ENCODE peak calls at places on chromosomes 11 and 22, in six cellular contexts. One of them, this sample, is unnamed.

GRCh38 chr11:83661491-83662350 is 375.6 kb upstream of the CCDC90B start:
- DNase-seq in AG09309: no peak
- DNase-seq in heart right ventricle: no peak
- DNase-seq in kidney tubule cell: no peak
- DNase-seq in ELR: no peak
- DNase-seq in fibroblast of the aortic adventitia: no peak
- DNase-seq in this sample: no peak

GRCh38 chr11:134470238-134470637 is 58.2 kb upstream of the B3GAT1 start:
- DNase-seq in kidney tubule cell: no peak
- DNase-seq in fibroblast of the aortic adventitia: no peak
- DNase-seq in heart right ventricle: no peak
- DNase-seq in ELR: no peak
- DNase-seq in AG09309: no peak
- DNase-seq in this sample: no peak

GRCh38 chr11:2914475-2915195 is 14.6 kb downstream of the PHLDA2 start:
- DNase-seq in fibroblast of the aortic adventitia: no peak
- DNase-seq in ELR: no peak
- DNase-seq in AG09309: no peak
- DNase-seq in kidney tubule cell: no peak
- DNase-seq in heart right ventricle: peak
- DNase-seq in this sample: no peak

GRCh38 chr22:40685406-40685805 is 6.1 kb downstream of the MCHR1 start:
- DNase-seq in kidney tubule cell: no peak
- DNase-seq in fibroblast of the aortic adventitia: no peak
- DNase-seq in ELR: no peak
- DNase-seq in heart right ventricle: no peak
- DNase-seq in AG09309: no peak
- DNase-seq in this sample: no peak

GRCh38 chr22:46758867-46759290 is 3.6 kb upstream of the TBC1D22A start:
- DNase-seq in ELR: peak
- DNase-seq in AG09309: no peak
- DNase-seq in fibroblast of the aortic adventitia: peak
- DNase-seq in kidney tubule cell: peak
- DNase-seq in heart right ventricle: no peak
- DNase-seq in this sample: peak

GRCh38 chr11:26839911-26840705 is 118.2 kb upstream of the SLC5A12 start:
- DNase-seq in fibroblast of the aortic adventitia: no peak
- DNase-seq in ELR: no peak
- DNase-seq in AG09309: no peak
- DNase-seq in kidney tubule cell: peak
- DNase-seq in heart right ventricle: no peak
- DNase-seq in this sample: no peak

GRCh38 chr11:60305906-60306619 is 21.0 kb upstream of the MS4A6E start:
- DNase-seq in AG09309: no peak
- DNase-seq in heart right ventricle: no peak
- DNase-seq in ELR: peak
- DNase-seq in fibroblast of the aortic adventitia: no peak
- DNase-seq in kidney tubule cell: peak
- DNase-seq in this sample: no peak

GRCh38 chr22:50674606-50675552 is 2.3 kb downstream of the SHANK3 start:
- DNase-seq in fibroblast of the aortic adventitia: no peak
- DNase-seq in AG09309: no peak
- DNase-seq in heart right ventricle: no peak
- DNase-seq in ELR: peak
- DNase-seq in kidney tubule cell: peak
- DNase-seq in this sample: no peak

GRCh38 chr11:12287009-12287373 is 90.4 kb upstream of the PARVA start:
- DNase-seq in ELR: peak
- DNase-seq in fibroblast of the aortic adventitia: peak
- DNase-seq in kidney tubule cell: peak
- DNase-seq in heart right ventricle: no peak
- DNase-seq in AG09309: peak
- DNase-seq in this sample: no peak

GRCh38 chr22:19984201-19984753 is 32.3 kb downstream of the ARVCF start:
- DNase-seq in heart right ventricle: peak
- DNase-seq in kidney tubule cell: peak
- DNase-seq in fibroblast of the aortic adventitia: peak
- DNase-seq in AG09309: peak
- DNase-seq in ELR: peak
- DNase-seq in this sample: no peak

GRCh38 chr22:44847380-44847779 is 95.0 kb downstream of the ARHGAP8 start:
- DNase-seq in heart right ventricle: no peak
- DNase-seq in fibroblast of the aortic adventitia: no peak
- DNase-seq in kidney tubule cell: no peak
- DNase-seq in AG09309: no peak
- DNase-seq in ELR: no peak
- DNase-seq in this sample: no peak

GRCh38 chr22:32037236-32037635 is 5.8 kb upstream of the SLC5A1 start:
- DNase-seq in kidney tubule cell: no peak
- DNase-seq in AG09309: no peak
- DNase-seq in heart right ventricle: no peak
- DNase-seq in fibroblast of the aortic adventitia: no peak
- DNase-seq in ELR: no peak
- DNase-seq in this sample: no peak

GRCh38 chr11:22491826-22492225 is 133.8 kb downstream of the FANCF start:
- DNase-seq in fibroblast of the aortic adventitia: no peak
- DNase-seq in AG09309: peak
- DNase-seq in heart right ventricle: no peak
- DNase-seq in ELR: no peak
- DNase-seq in kidney tubule cell: peak
- DNase-seq in this sample: no peak

GRCh38 chr11:44737222-44737621 is 10.5 kb downstream of the TSPAN18 start:
- DNase-seq in fibroblast of the aortic adventitia: no peak
- DNase-seq in heart right ventricle: no peak
- DNase-seq in ELR: no peak
- DNase-seq in AG09309: no peak
- DNase-seq in kidney tubule cell: no peak
- DNase-seq in this sample: no peak

GRCh38 chr11:44596541-44597276 is 31.2 kb downstream of the CD82 start:
- DNase-seq in kidney tubule cell: no peak
- DNase-seq in ELR: no peak
- DNase-seq in heart right ventricle: no peak
- DNase-seq in AG09309: no peak
- DNase-seq in fibroblast of the aortic adventitia: no peak
- DNase-seq in this sample: no peak

GRCh38 chr22:27108425-27109114 is 451.2 kb downstream of the MIAT start:
- DNase-seq in AG09309: no peak
- DNase-seq in heart right ventricle: no peak
- DNase-seq in fibroblast of the aortic adventitia: peak
- DNase-seq in kidney tubule cell: peak
- DNase-seq in ELR: no peak
- DNase-seq in this sample: peak

GRCh38 chr22:26124991-26125725 is 44.1 kb upstream of the SEZ6L start:
- DNase-seq in ELR: no peak
- DNase-seq in heart right ventricle: no peak
- DNase-seq in kidney tubule cell: no peak
- DNase-seq in fibroblast of the aortic adventitia: no peak
- DNase-seq in AG09309: no peak
- DNase-seq in this sample: no peak

GRCh38 chr11:78212586-78213371 is 24.1 kb downstream of the USP35 start:
- DNase-seq in kidney tubule cell: no peak
- DNase-seq in ELR: no peak
- DNase-seq in AG09309: no peak
- DNase-seq in heart right ventricle: no peak
- DNase-seq in fibroblast of the aortic adventitia: peak
- DNase-seq in this sample: no peak

GRCh38 chr11:111634981-111635705 is 32.9 kb downstream of the SIK2 start:
- DNase-seq in ELR: peak
- DNase-seq in heart right ventricle: no peak
- DNase-seq in AG09309: no peak
- DNase-seq in kidney tubule cell: peak
- DNase-seq in fibroblast of the aortic adventitia: peak
- DNase-seq in this sample: no peak

GRCh38 chr11:111206472-111206871 is 39.1 kb upstream of the POU2AF2 start:
- DNase-seq in AG09309: no peak
- DNase-seq in heart right ventricle: no peak
- DNase-seq in kidney tubule cell: peak
- DNase-seq in ELR: peak
- DNase-seq in fibroblast of the aortic adventitia: peak
- DNase-seq in this sample: no peak

GRCh38 chr11:117876341-117877119 is at the start of gene FXYD6:
- DNase-seq in fibroblast of the aortic adventitia: no peak
- DNase-seq in AG09309: no peak
- DNase-seq in kidney tubule cell: no peak
- DNase-seq in ELR: no peak
- DNase-seq in heart right ventricle: peak
- DNase-seq in this sample: no peak

GRCh38 chr22:42880815-42881214 is 23.7 kb upstream of the ARFGAP3 start:
- DNase-seq in kidney tubule cell: no peak
- DNase-seq in AG09309: no peak
- DNase-seq in heart right ventricle: no peak
- DNase-seq in ELR: no peak
- DNase-seq in fibroblast of the aortic adventitia: no peak
- DNase-seq in this sample: no peak

GRCh38 chr11:91295591-91295990 is 929.0 kb upstream of the FAT3 start:
- DNase-seq in heart right ventricle: no peak
- DNase-seq in kidney tubule cell: no peak
- DNase-seq in fibroblast of the aortic adventitia: no peak
- DNase-seq in AG09309: no peak
- DNase-seq in ELR: no peak
- DNase-seq in this sample: no peak

GRCh38 chr11:133219543-133219942 is 312.8 kb downstream of the OPCML start:
- DNase-seq in fibroblast of the aortic adventitia: no peak
- DNase-seq in kidney tubule cell: no peak
- DNase-seq in heart right ventricle: no peak
- DNase-seq in ELR: no peak
- DNase-seq in AG09309: no peak
- DNase-seq in this sample: no peak

GRCh38 chr22:48247829-48248228 is 1485.4 kb downstream of the TBC1D22A start:
- DNase-seq in fibroblast of the aortic adventitia: no peak
- DNase-seq in ELR: no peak
- DNase-seq in kidney tubule cell: no peak
- DNase-seq in heart right ventricle: no peak
- DNase-seq in AG09309: no peak
- DNase-seq in this sample: no peak

GRCh38 chr11:83649468-83649915 is 363.3 kb upstream of the CCDC90B start:
- DNase-seq in heart right ventricle: no peak
- DNase-seq in AG09309: no peak
- DNase-seq in fibroblast of the aortic adventitia: no peak
- DNase-seq in kidney tubule cell: no peak
- DNase-seq in ELR: no peak
- DNase-seq in this sample: no peak

GRCh38 chr22:22746963-22747933 is 102.8 kb downstream of the GGTLC2 start:
- DNase-seq in heart right ventricle: no peak
- DNase-seq in kidney tubule cell: no peak
- DNase-seq in fibroblast of the aortic adventitia: no peak
- DNase-seq in AG09309: no peak
- DNase-seq in ELR: no peak
- DNase-seq in this sample: no peak

GRCh38 chr22:43197271-43197941 is 10.5 kb upstream of the TTLL12 start:
- DNase-seq in fibroblast of the aortic adventitia: no peak
- DNase-seq in AG09309: no peak
- DNase-seq in kidney tubule cell: peak
- DNase-seq in heart right ventricle: no peak
- DNase-seq in ELR: peak
- DNase-seq in this sample: no peak

GRCh38 chr11:104668797-104669463 is 229.3 kb downstream of the CASP12 start:
- DNase-seq in AG09309: peak
- DNase-seq in fibroblast of the aortic adventitia: peak
- DNase-seq in kidney tubule cell: peak
- DNase-seq in heart right ventricle: no peak
- DNase-seq in ELR: peak
- DNase-seq in this sample: no peak

GRCh38 chr11:8719260-8720190 is 36.9 kb downstream of the RPL27A start:
- DNase-seq in kidney tubule cell: peak
- DNase-seq in ELR: peak
- DNase-seq in heart right ventricle: peak
- DNase-seq in fibroblast of the aortic adventitia: peak
- DNase-seq in AG09309: peak
- DNase-seq in this sample: no peak

GRCh38 chr11:6151117-6151516 is 19.0 kb downstream of the OR52B2 start:
- DNase-seq in kidney tubule cell: no peak
- DNase-seq in ELR: no peak
- DNase-seq in heart right ventricle: no peak
- DNase-seq in AG09309: no peak
- DNase-seq in fibroblast of the aortic adventitia: no peak
- DNase-seq in this sample: no peak

GRCh38 chr11:126465573-126466287 is 110.2 kb downstream of the ST3GAL4 start:
- DNase-seq in heart right ventricle: no peak
- DNase-seq in fibroblast of the aortic adventitia: no peak
- DNase-seq in ELR: no peak
- DNase-seq in kidney tubule cell: no peak
- DNase-seq in AG09309: no peak
- DNase-seq in this sample: no peak

GRCh38 chr11:107741044-107741823 is 29.4 kb upstream of the SLN start:
- DNase-seq in ELR: peak
- DNase-seq in kidney tubule cell: peak
- DNase-seq in AG09309: peak
- DNase-seq in fibroblast of the aortic adventitia: peak
- DNase-seq in heart right ventricle: no peak
- DNase-seq in this sample: no peak

GRCh38 chr11:17978553-17979287 is 34.1 kb downstream of the SERGEF start:
- DNase-seq in AG09309: no peak
- DNase-seq in kidney tubule cell: peak
- DNase-seq in ELR: peak
- DNase-seq in fibroblast of the aortic adventitia: peak
- DNase-seq in heart right ventricle: peak
- DNase-seq in this sample: no peak

GRCh38 chr11:104148074-104148473 is 15.9 kb downstream of the PDGFD start:
- DNase-seq in kidney tubule cell: no peak
- DNase-seq in AG09309: peak
- DNase-seq in fibroblast of the aortic adventitia: peak
- DNase-seq in heart right ventricle: no peak
- DNase-seq in ELR: peak
- DNase-seq in this sample: no peak

GRCh38 chr11:114197799-114198500 is 98.2 kb upstream of the NNMT start:
- DNase-seq in AG09309: no peak
- DNase-seq in kidney tubule cell: peak
- DNase-seq in heart right ventricle: peak
- DNase-seq in fibroblast of the aortic adventitia: peak
- DNase-seq in ELR: no peak
- DNase-seq in this sample: no peak

GRCh38 chr11:130315354-130315970 is 745 bp upstream of the ZBTB44 start:
- DNase-seq in ELR: no peak
- DNase-seq in fibroblast of the aortic adventitia: no peak
- DNase-seq in heart right ventricle: peak
- DNase-seq in AG09309: no peak
- DNase-seq in kidney tubule cell: peak
- DNase-seq in this sample: no peak

This sample was measured in tibial nerve.